ENCODE peak calls at places on chromosomes 3 and 15, in five cellular contexts. One of them, this sample, is unnamed.
A peak's percentile ranks its signal among the peaks of the same experiment; 100 is the strongest.

GRCh38 chr3:163939926-163940325 is 1138.4 kb downstream of the SI start:
- DNase-seq in H1: no peak
- DNase-seq in neuronal stem cell: no peak
- DNase-seq in IMR-90: no peak
- DNase-seq in H9: peak; percentile 56
- DNase-seq in this sample: no peak

GRCh38 chr15:60004846-60005351 is 788 bp downstream of the FOXB1 start:
- DNase-seq in neuronal stem cell: peak; percentile 51
- DNase-seq in IMR-90: peak; percentile 6
- DNase-seq in H9: peak; percentile 71
- DNase-seq in H1: no peak
- DNase-seq in this sample: peak; percentile 60

GRCh38 chr3:140176526-140176925 is 241.5 kb downstream of the CLSTN2 start:
- DNase-seq in H1: no peak
- DNase-seq in IMR-90: no peak
- DNase-seq in neuronal stem cell: no peak
- DNase-seq in H9: no peak
- DNase-seq in this sample: no peak

GRCh38 chr15:29859981-29860745 is 37.9 kb upstream of the TJP1 start:
- DNase-seq in H9: no peak
- DNase-seq in H1: no peak
- DNase-seq in IMR-90: peak; percentile 84
- DNase-seq in neuronal stem cell: no peak
- DNase-seq in this sample: no peak

GRCh38 chr3:152511904-152512303 is 243.2 kb downstream of the MBNL1 start:
- DNase-seq in H9: no peak
- DNase-seq in neuronal stem cell: no peak
- DNase-seq in IMR-90: no peak
- DNase-seq in H1: no peak
- DNase-seq in this sample: no peak

GRCh38 chr15:67884514-67885225 is 44.8 kb upstream of the RNU6-1 start:
- DNase-seq in H1: peak; percentile 33
- DNase-seq in IMR-90: peak; percentile 54
- DNase-seq in neuronal stem cell: peak; percentile 69
- DNase-seq in H9: peak; percentile 79
- DNase-seq in this sample: peak; percentile 81

GRCh38 chr15:87866961-87867360 is 389.6 kb downstream of the NTRK3 start:
- DNase-seq in IMR-90: no peak
- DNase-seq in H9: peak; percentile 43
- DNase-seq in H1: no peak
- DNase-seq in neuronal stem cell: no peak
- DNase-seq in this sample: no peak

GRCh38 chr3:21846976-21847375 is 96.0 kb upstream of the ZNF385D start:
- DNase-seq in IMR-90: no peak
- DNase-seq in H1: no peak
- DNase-seq in H9: no peak
- DNase-seq in neuronal stem cell: no peak
- DNase-seq in this sample: no peak

GRCh38 chr3:129014148-129014547 is 13.0 kb downstream of the EFCC1 start:
- DNase-seq in H1: no peak
- DNase-seq in neuronal stem cell: no peak
- DNase-seq in IMR-90: peak; percentile 16
- DNase-seq in H9: no peak
- DNase-seq in this sample: no peak

GRCh38 chr3:159941043-159941994 is 47.3 kb upstream of the IL12A start:
- DNase-seq in IMR-90: peak; percentile 16
- DNase-seq in neuronal stem cell: no peak
- DNase-seq in H1: no peak
- DNase-seq in H9: no peak
- DNase-seq in this sample: peak; percentile 77

GRCh38 chr15:84821501-84822021 is 4.4 kb downstream of the ALPK3 start:
- DNase-seq in H1: no peak
- DNase-seq in IMR-90: no peak
- DNase-seq in neuronal stem cell: no peak
- DNase-seq in H9: no peak
- DNase-seq in this sample: no peak

GRCh38 chr3:133930341-133930933 is 34.8 kb upstream of the RAB6B start:
- DNase-seq in neuronal stem cell: peak; percentile 44
- DNase-seq in IMR-90: peak; percentile 81
- DNase-seq in H9: no peak
- DNase-seq in H1: no peak
- DNase-seq in this sample: peak; percentile 79

GRCh38 chr15:68995754-68996141 is 18.7 kb upstream of the NOX5 start:
- DNase-seq in H9: no peak
- DNase-seq in IMR-90: no peak
- DNase-seq in H1: no peak
- DNase-seq in neuronal stem cell: no peak
- DNase-seq in this sample: no peak

GRCh38 chr3:189806171-189806951 is 175.2 kb downstream of the TP63 start:
- DNase-seq in IMR-90: peak; percentile 6
- DNase-seq in neuronal stem cell: peak; percentile 71
- DNase-seq in H9: peak; percentile 46
- DNase-seq in H1: no peak
- DNase-seq in this sample: peak; percentile 44

GRCh38 chr3:177746259-177747021 is 549.2 kb upstream of the TBL1XR1 start:
- DNase-seq in H1: no peak
- DNase-seq in neuronal stem cell: no peak
- DNase-seq in IMR-90: peak; percentile 83
- DNase-seq in H9: no peak
- DNase-seq in this sample: peak; percentile 73

GRCh38 chr3:126365351-126366274 is 8.4 kb upstream of the KLF15 start:
- DNase-seq in IMR-90: no peak
- DNase-seq in neuronal stem cell: no peak
- DNase-seq in H1: no peak
- DNase-seq in H9: no peak
- DNase-seq in this sample: no peak

GRCh38 chr15:55194246-55194645 is 2.5 kb downstream of the RSL24D1 start:
- DNase-seq in neuronal stem cell: no peak
- DNase-seq in IMR-90: peak; percentile 37
- DNase-seq in H1: no peak
- DNase-seq in H9: no peak
- DNase-seq in this sample: no peak

GRCh38 chr3:153768559-153769469 is 352.4 kb upstream of the ARHGEF26 start:
- DNase-seq in IMR-90: peak; percentile 61
- DNase-seq in neuronal stem cell: peak; percentile 24
- DNase-seq in H9: peak; percentile 66
- DNase-seq in H1: peak; percentile 17
- DNase-seq in this sample: peak; percentile 34

GRCh38 chr15:71093089-71094024 is 21.9 kb upstream of the THSD4 start:
- DNase-seq in neuronal stem cell: no peak
- DNase-seq in IMR-90: peak; percentile 82
- DNase-seq in H9: no peak
- DNase-seq in H1: no peak
- DNase-seq in this sample: peak; percentile 75

GRCh38 chr15:78642341-78642740 is 1.3 kb upstream of the CHRNB4 start:
- DNase-seq in neuronal stem cell: no peak
- DNase-seq in H9: no peak
- DNase-seq in IMR-90: no peak
- DNase-seq in H1: no peak
- DNase-seq in this sample: no peak

GRCh38 chr15:60047701-60048100 is 43.6 kb downstream of the FOXB1 start:
- DNase-seq in H9: no peak
- DNase-seq in IMR-90: no peak
- DNase-seq in H1: no peak
- DNase-seq in neuronal stem cell: no peak
- DNase-seq in this sample: peak; percentile 19

GRCh38 chr3:132907293-132907692 is 130.9 kb upstream of the TMEM108 start:
- DNase-seq in neuronal stem cell: no peak
- DNase-seq in H9: no peak
- DNase-seq in H1: no peak
- DNase-seq in IMR-90: no peak
- DNase-seq in this sample: no peak

GRCh38 chr3:112489674-112490479 is 9.4 kb downstream of the BTLA start:
- DNase-seq in H9: no peak
- DNase-seq in neuronal stem cell: no peak
- DNase-seq in H1: no peak
- DNase-seq in IMR-90: no peak
- DNase-seq in this sample: no peak

GRCh38 chr3:85254738-85255137 is 295.9 kb downstream of the CADM2 start:
- DNase-seq in H1: no peak
- DNase-seq in neuronal stem cell: no peak
- DNase-seq in IMR-90: peak; percentile 60
- DNase-seq in H9: no peak
- DNase-seq in this sample: no peak

GRCh38 chr15:69493406-69493805 is 40.8 kb downstream of the RPLP1 start:
- DNase-seq in H1: no peak
- DNase-seq in H9: no peak
- DNase-seq in neuronal stem cell: no peak
- DNase-seq in IMR-90: no peak
- DNase-seq in this sample: peak; percentile 46

GRCh38 chr15:30791239-30791638 is 112.5 kb upstream of the FAN1 start:
- DNase-seq in IMR-90: no peak
- DNase-seq in H9: peak; percentile 68
- DNase-seq in neuronal stem cell: no peak
- DNase-seq in H1: no peak
- DNase-seq in this sample: no peak

GRCh38 chr3:135154186-135154585 is 359.1 kb downstream of the EPHB1 start:
- DNase-seq in neuronal stem cell: no peak
- DNase-seq in IMR-90: no peak
- DNase-seq in H9: no peak
- DNase-seq in H1: no peak
- DNase-seq in this sample: no peak

DNA sequence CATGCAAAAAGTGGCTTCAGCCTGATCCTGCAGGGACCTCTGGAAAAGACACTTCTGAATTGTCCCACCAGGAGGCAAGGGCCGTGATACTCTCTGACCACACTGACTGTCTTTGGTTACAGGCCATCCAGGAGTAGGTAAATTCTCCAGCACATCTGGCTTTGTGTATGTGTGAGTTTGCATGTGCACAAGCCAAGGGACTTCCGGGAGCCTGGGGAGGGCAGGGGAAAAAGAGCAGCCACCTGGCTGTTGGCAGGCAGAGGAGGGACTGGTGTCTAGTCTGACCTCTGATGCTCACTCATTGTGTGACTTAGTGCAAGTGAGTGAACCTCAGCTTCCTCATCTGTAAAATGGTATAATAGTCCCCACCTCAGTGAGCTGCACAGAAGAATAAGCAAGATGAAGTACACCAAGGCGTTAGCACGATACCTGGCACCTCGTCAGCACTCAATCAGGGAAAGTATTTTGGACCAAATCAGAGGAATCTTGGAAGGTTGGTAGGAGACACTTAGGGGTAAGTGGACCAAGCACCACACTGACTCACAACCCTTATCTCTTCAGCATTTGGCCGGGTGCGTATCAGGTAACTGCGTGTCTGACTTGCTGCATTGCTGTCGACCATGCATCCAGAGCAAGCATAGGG is 19.1 kb downstream of the KLHL6 start:
- DNase-seq in neuronal stem cell: no peak
- DNase-seq in IMR-90: no peak
- DNase-seq in H9: no peak
- DNase-seq in H1: no peak
- DNase-seq in this sample: peak; percentile 80
- H2AFZ ChIP-seq in neuronal stem cell: no peak overlapping the region
- H2AFZ ChIP-seq in IMR-90: peak overlapping the region; percentile 14
- H2AFZ ChIP-seq in H9: no peak overlapping the region
- H2AFZ ChIP-seq in H1: peak overlapping the region; percentile 54
- H2AFZ ChIP-seq in this sample: no peak overlapping the region

GRCh38 chr15:40325188-40325587 is 1.7 kb downstream of the INAFM2 start:
- DNase-seq in H9: no peak
- DNase-seq in neuronal stem cell: no peak
- DNase-seq in H1: no peak
- DNase-seq in IMR-90: peak; percentile 37
- DNase-seq in this sample: no peak

GRCh38 chr15:40325700-40326099 is 2.2 kb downstream of the INAFM2 start:
- DNase-seq in neuronal stem cell: no peak
- DNase-seq in IMR-90: no peak
- DNase-seq in H1: no peak
- DNase-seq in H9: no peak
- DNase-seq in this sample: no peak

GRCh38 chr15:40323239-40323952 is at the start of gene INAFM2:
- DNase-seq in H1: peak; percentile 92
- DNase-seq in H9: peak; percentile 96
- DNase-seq in neuronal stem cell: peak; percentile 96
- DNase-seq in IMR-90: peak; percentile 92
- DNase-seq in this sample: peak; percentile 81

GRCh38 chr15:40322531-40323238 is 807 bp upstream of the INAFM2 start:
- DNase-seq in H9: no peak
- DNase-seq in IMR-90: no peak
- DNase-seq in H1: no peak
- DNase-seq in neuronal stem cell: no peak
- DNase-seq in this sample: no peak

DNA sequence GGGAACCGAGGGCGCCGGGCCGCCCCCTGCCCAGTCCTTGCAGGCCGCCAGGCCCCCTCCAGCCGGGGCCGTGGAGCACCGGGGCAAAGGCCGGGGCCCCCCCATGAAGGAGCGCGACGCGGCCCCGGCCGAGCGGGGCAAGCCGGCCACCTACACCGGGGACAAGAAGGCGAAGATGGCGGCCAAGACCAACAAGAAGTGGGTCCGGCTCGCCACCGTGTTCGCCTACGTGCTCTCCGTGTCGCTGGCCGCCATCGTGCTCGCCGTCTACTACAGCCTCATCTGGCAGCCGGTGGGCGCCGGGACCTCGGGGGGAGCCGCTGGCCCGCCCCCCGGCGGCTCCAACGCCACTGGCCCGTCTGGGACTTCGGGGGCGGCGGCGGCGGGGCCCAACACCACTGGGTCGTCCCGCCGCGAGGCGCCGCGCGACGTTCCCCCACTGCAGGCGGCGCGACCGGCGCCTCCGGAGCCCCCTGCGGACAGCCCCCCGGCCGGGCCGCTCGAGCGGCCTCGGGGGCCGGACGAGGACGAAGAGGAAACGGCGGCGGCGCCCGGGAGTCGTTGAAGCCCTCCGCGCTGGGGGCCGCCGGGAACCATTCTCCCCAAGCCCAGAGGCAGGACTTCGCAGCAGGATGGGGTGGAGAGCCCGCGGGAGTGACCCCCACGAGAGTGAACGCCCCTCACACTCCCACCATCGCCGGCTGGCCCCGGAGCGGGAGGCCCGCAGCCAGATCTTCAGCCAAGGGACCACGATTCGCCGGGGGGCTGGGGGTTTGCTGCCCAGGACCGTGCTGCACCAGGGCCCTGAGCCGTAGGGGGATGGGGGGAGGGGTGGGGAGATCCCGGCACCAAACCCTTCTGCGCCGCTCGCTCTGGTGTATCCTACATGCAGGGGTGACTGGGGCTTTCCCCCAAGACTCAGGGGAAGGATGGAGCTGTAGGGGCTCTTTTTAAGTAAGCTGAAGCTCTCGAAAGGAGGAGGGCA is 753 bp downstream of the INAFM2 start:
- DNase-seq in H1: no peak
- DNase-seq in H9: no peak
- DNase-seq in neuronal stem cell: no peak
- DNase-seq in IMR-90: no peak
- DNase-seq in this sample: no peak
- H3K23ac ChIP-seq in H1: no peak overlapping the region
- H3K23ac ChIP-seq in H9: no peak overlapping the region
- H3K23ac ChIP-seq in neuronal stem cell: peak overlapping the region; percentile 26
- H3K23ac ChIP-seq in IMR-90: peak overlapping the region; percentile 69
- H3K23ac ChIP-seq in this sample: no peak overlapping the region

GRCh38 chr15:74752486-74753395 is 4.1 kb downstream of the CYP1A2 start:
- DNase-seq in H1: no peak
- DNase-seq in H9: no peak
- DNase-seq in IMR-90: peak; percentile 34
- DNase-seq in neuronal stem cell: no peak
- DNase-seq in this sample: peak; percentile 80
- H2AFZ ChIP-seq in H1: peak overlapping the region; percentile 50
- H2AFZ ChIP-seq in H9: no peak overlapping the region
- H2AFZ ChIP-seq in IMR-90: no peak overlapping the region
- H2AFZ ChIP-seq in neuronal stem cell: no peak overlapping the region
- H2AFZ ChIP-seq in this sample: no peak overlapping the region

GRCh38 chr3:114711321-114711891 is 417.6 kb downstream of the TIGIT start:
- DNase-seq in H1: no peak
- DNase-seq in IMR-90: no peak
- DNase-seq in neuronal stem cell: no peak
- DNase-seq in H9: no peak
- DNase-seq in this sample: no peak
- H3K23ac ChIP-seq in H1: no peak overlapping the region
- H3K23ac ChIP-seq in IMR-90: no peak overlapping the region
- H3K23ac ChIP-seq in neuronal stem cell: no peak overlapping the region
- H3K23ac ChIP-seq in H9: no peak overlapping the region
- H3K23ac ChIP-seq in this sample: no peak overlapping the region

This sample was measured in trophoblast cell.